ENCODE peak calls at places on chromosomes 7 and 10, in five cellular contexts. N is upper lobe of right lung, J is heart right ventricle, G is aorta, X is sigmoid colon. C is an unnamed sample.

GRCh38 chr7:102155821-102156441 is 130.7 kb upstream of the SH2B2 start:
- DNase-seq in N (no peak), J (no peak), G (no peak), X (no peak), C (peak; percentile 11)

GRCh38 chr10:21807162-21807561 is 196.4 kb downstream of the DNAJC1 start:
- DNase-seq in N (no peak), J (no peak), G (no peak), X (no peak), C (no peak)

GRCh38 chr10:74425602-74426001 is 274.6 kb downstream of the ADK start:
- DNase-seq in N (no peak), J (no peak), G (no peak), X (no peak), C (no peak)

GRCh38 chr10:123607386-123607785 is 58.8 kb upstream of the GPR26 start:
- DNase-seq in N (no peak), J (no peak), G (no peak), X (no peak), C (no peak)

GRCh38 chr10:125014984-125015944 is 73.3 kb downstream of the ZRANB1 start:
- DNase-seq in N (no peak), J (peak; percentile 63), G (peak; percentile 82), X (peak; percentile 72), C (no peak)

GRCh38 chr10:73094986-73095478 is 1.6 kb downstream of the P4HA1 start:
- DNase-seq in N (no peak), J (no peak), G (no peak), X (no peak), C (no peak)

GRCh38 chr7:106817098-106817497 is 48.0 kb upstream of the PIK3CG start:
- DNase-seq in N (no peak), J (no peak), G (no peak), X (no peak), C (no peak)

GRCh38 chr7:101826081-101826835 is 8.8 kb downstream of the CUX1 start:
- DNase-seq in N (peak; percentile 34), J (no peak), G (no peak), X (peak; percentile 30), C (no peak)

GRCh38 chr7:116771640-116772039 is 90.7 kb upstream of the CAPZA2 start:
- DNase-seq in N (no peak), J (no peak), G (no peak), X (no peak), C (peak; percentile 69)

GRCh38 chr10:13969792-13970140 is 361.0 kb downstream of the FRMD4A start:
- DNase-seq in N (no peak), J (no peak), G (no peak), X (no peak), C (no peak)

GRCh38 chr10:1095498-1095897 is 39.3 kb downstream of the WDR37 start:
- DNase-seq in N (no peak), J (no peak), G (no peak), X (no peak), C (no peak)

GRCh38 chr10:1090696-1091095 is 34.5 kb downstream of the WDR37 start:
- DNase-seq in N (no peak), J (no peak), G (no peak), X (no peak), C (no peak)

GRCh38 chr10:1094112-1095057 is 38.2 kb downstream of the WDR37 start:
- DNase-seq in N (no peak), J (no peak), G (no peak), X (no peak), C (no peak)

GRCh38 chr10:1096287-1096889 is 40.2 kb downstream of the WDR37 start:
- DNase-seq in N (no peak), J (no peak), G (no peak), X (no peak), C (no peak)

GRCh38 chr10:1093696-1094095 is 37.5 kb downstream of the WDR37 start:
- DNase-seq in N (no peak), J (no peak), G (no peak), X (no peak), C (no peak)
- H3K36me3 ChIP-seq in N (peaks cover 83% of the 10 kb centered on the region), J (peaks cover 96% of the 10 kb centered on the region), G (peaks cover 5% of the 10 kb centered on the region), X (peaks cover 25% of the 10 kb centered on the region), C (peaks cover 14% of the 10 kb centered on the region)

DNA sequence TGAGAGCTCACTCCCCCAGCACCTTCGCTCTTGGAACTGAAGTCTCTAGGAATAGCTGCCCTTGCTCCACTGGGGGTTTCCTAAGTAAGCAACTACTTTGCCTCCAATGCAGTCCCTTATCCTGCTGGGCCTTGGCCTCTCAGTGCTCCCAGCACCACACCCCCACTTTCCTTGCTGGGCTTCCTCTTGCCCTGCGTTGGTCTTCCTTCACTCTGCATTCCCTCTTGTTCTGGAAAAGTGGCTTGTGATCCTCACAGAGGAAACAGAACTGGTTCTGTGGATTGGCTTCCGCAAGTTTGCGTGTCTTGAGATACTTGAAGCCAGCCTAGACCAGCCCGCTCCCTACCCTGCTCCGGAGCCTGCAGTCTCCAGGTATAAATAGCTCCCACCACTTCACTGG is 6.4 kb downstream of the NKX2-3 start:
- DNase-seq in N (no peak), J (no peak), G (no peak), X (no peak), C (no peak)
- H3K27me3 ChIP-seq in N (peaks cover 97% of the 10 kb centered on the region), J (peaks cover 100% of the 10 kb centered on the region), G (no peaks in the 10 kb centered on the region), X (peaks cover 12% of the 10 kb centered on the region), C (peaks cover 26% of the 10 kb centered on the region)

GRCh38 chr10:131856441-131857094 is 44.2 kb upstream of the PPP2R2D start:
- DNase-seq in N (no peak), J (no peak), G (no peak), X (peak; percentile 36), C (no peak)
- H3K9me3 ChIP-seq in N (no peaks in the 10 kb centered on the region), J (no peaks in the 10 kb centered on the region), G (no peaks in the 10 kb centered on the region), X (no peaks in the 10 kb centered on the region), C (no peaks in the 10 kb centered on the region)

GRCh38 chr7:77600952-77601351 is 63.9 kb downstream of the PTPN12 start:
- DNase-seq in N (no peak), J (no peak), G (no peak), X (no peak), C (no peak)

DNA sequence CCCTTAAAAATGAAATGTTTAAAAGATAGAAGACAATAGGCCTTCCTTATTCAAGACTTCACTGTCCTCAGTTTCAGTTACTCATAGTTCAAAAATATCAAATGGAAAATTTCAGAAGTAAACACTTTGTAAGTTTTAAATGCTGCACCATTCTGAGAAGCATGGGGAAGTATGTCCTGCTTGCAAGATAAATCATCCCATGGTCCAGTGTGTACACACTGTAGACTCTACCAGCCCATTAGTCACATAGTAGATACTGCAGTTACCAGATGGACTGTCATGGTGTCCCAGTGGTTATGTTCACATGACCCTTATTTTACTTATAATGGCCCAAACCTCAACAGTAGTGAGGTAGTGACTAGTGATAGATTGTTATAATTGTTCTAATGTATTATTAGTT is 69.5 kb downstream of the PTPN12 start:
- DNase-seq in N (no peak), J (no peak), G (no peak), X (no peak), C (no peak)
- H3K36me3 ChIP-seq in N (peaks cover 67% of the 10 kb centered on the region), J (peaks cover 98% of the 10 kb centered on the region), G (no peaks in the 10 kb centered on the region), X (peaks cover 8% of the 10 kb centered on the region), C (peaks cover 6% of the 10 kb centered on the region)

DNA sequence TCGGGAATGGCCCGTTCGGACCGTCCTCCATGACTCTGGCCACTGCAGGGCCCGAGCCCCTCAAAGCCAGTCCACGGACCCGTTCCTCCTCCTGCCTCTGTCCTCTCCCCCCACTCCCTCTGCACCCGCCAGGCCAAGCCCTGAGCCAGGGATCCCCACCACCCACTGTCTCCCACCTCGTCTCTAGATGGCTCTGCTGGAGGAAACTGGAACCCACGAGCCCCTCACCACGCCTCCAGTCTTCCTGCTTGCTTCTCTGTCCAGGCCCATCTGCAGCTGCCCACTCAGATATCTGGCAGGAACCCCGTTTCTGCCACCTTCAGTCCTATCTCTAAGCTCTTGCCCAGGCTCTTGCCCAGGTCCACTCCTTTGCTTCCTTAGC is 24.3 kb downstream of the GRID2IP start:
- DNase-seq in N (no peak), J (no peak), G (no peak), X (no peak), C (no peak)
- H3K27me3 ChIP-seq in N (peaks cover 70% of the 10 kb centered on the region), J (peaks cover 93% of the 10 kb centered on the region), G (no peaks in the 10 kb centered on the region), X (peaks cover 69% of the 10 kb centered on the region), C (peaks cover 9% of the 10 kb centered on the region)

GRCh38 chr7:51593638-51594037 is 277.0 kb upstream of the COBL start:
- DNase-seq in N (no peak), J (no peak), G (no peak), X (no peak), C (no peak)
- H3K9me3 ChIP-seq in N (no peaks in the 10 kb centered on the region), J (peaks cover 19% of the 10 kb centered on the region), G (no peaks in the 10 kb centered on the region), X (no peaks in the 10 kb centered on the region), C (no peaks in the 10 kb centered on the region)

DNA sequence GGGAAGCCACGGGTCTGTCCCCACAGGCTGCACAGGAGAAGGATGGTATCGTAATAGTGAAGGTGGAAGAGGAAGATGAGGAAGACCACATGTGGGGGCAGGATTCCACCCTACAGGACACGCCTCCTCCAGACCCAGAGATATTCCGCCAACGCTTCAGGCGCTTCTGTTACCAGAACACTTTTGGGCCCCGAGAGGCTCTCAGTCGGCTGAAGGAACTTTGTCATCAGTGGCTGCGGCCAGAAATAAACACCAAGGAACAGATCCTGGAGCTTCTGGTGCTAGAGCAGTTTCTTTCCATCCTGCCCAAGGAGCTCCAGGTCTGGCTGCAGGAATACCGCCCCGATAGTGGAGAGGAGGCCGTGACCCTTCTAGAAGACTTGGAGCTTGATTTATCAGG is 8.1 kb downstream of the ZKSCAN1 start:
- DNase-seq in N (no peak), J (no peak), G (no peak), X (no peak), C (no peak)
- H3K36me3 ChIP-seq in N (peaks cover 53% of the 10 kb centered on the region), J (peaks cover 86% of the 10 kb centered on the region), G (peaks cover 8% of the 10 kb centered on the region), X (peaks cover 37% of the 10 kb centered on the region), C (peaks cover 15% of the 10 kb centered on the region)